ENCODE peak calls at places on chromosome 4, in nine cellular contexts. Y is pulmonary artery endothelial cell; J is HCT116; C is CD4-positive, alpha-beta T cell; R is hippocampal formation; G is RWPE1; T is NCI-H1092 treated with DMSO at 0.1 percent for 48 hours; N is naive thymus-derived CD4-positive, alpha-beta T cell; I is type B pancreatic cell. Q is an unnamed sample.

GRCh38 chr4:137370699-137371098 is 161.6 kb downstream of the PCDH18 start:
- DNase-seq in Y (no peak), J (no peak), C (no peak), R (no peak), G (no peak), T (no peak), N (no peak), I (no peak), Q (no peak)

GRCh38 chr4:1336079-1336478 is 10.9 kb upstream of the UVSSA start:
- DNase-seq in Y (no peak), J (no peak), C (no peak), R (no peak), G (no peak), T (no peak), N (no peak), I (no peak), Q (no peak)

GRCh38 chr4:181536753-181537434 is 706.3 kb upstream of the TENM3 start:
- DNase-seq in Y (no peak), J (no peak), C (no peak), R (no peak), G (no peak), T (peak), N (no peak), I (no peak), Q (no peak)

GRCh38 chr4:127783971-127784519 is 1.9 kb downstream of the HSPA4L start:
- DNase-seq in Y (no peak), J (no peak), C (no peak), R (no peak), G (peak), T (no peak), N (no peak), I (no peak), Q (no peak)

GRCh38 chr4:20645231-20645630 is 55.0 kb upstream of the PACRGL start:
- DNase-seq in Y (no peak), J (no peak), C (no peak), R (no peak), G (no peak), T (no peak), N (no peak), I (no peak), Q (no peak)

GRCh38 chr4:147049940-147050852 is 104.5 kb upstream of the TTC29 start:
- DNase-seq in Y (no peak), J (no peak), C (no peak), R (no peak), G (no peak), T (no peak), N (no peak), I (no peak), Q (no peak)

GRCh38 chr4:139656614-139657486 is 8.8 kb upstream of the MGST2 start:
- DNase-seq in Y (peak), J (peak), C (peak), R (peak), G (peak), T (peak), N (peak), I (no peak), Q (peak)

GRCh38 chr4:78336093-78336943 is 215.3 kb upstream of the ANXA3 start:
- DNase-seq in Y (no peak), J (no peak), C (no peak), R (no peak), G (no peak), T (no peak), N (no peak), I (no peak), Q (no peak)

GRCh38 chr4:76984788-76985211 is 35.2 kb downstream of the SEPTIN11 start:
- DNase-seq in Y (peak), J (no peak), C (no peak), R (no peak), G (peak), T (no peak), N (no peak), I (no peak), Q (no peak)

GRCh38 chr4:109746728-109747127 is 16.9 kb upstream of the PLA2G12A start:
- DNase-seq in Y (no peak), J (no peak), C (no peak), R (no peak), G (no peak), T (no peak), N (no peak), I (no peak), Q (no peak)

GRCh38 chr4:72084587-72085011 is 52.8 kb downstream of the NPFFR2 start:
- DNase-seq in Y (no peak), J (no peak), C (no peak), R (no peak), G (no peak), T (no peak), N (no peak), I (no peak), Q (no peak)

GRCh38 chr4:56698329-56698728 is 17.2 kb upstream of the HOPX start:
- DNase-seq in Y (no peak), J (no peak), C (no peak), R (no peak), G (no peak), T (no peak), N (no peak), I (no peak), Q (no peak)

GRCh38 chr4:52288212-52288611 is 237.1 kb downstream of the SPATA18 start:
- DNase-seq in Y (no peak), J (no peak), C (no peak), R (no peak), G (no peak), T (no peak), N (no peak), I (no peak), Q (no peak)

GRCh38 chr4:140603286-140603685 is 34.5 kb upstream of the UCP1 start:
- DNase-seq in Y (no peak), J (no peak), C (no peak), R (no peak), G (no peak), T (no peak), N (no peak), I (no peak), Q (no peak)

GRCh38 chr4:100682477-100683218 is 164.8 kb upstream of the EMCN start:
- DNase-seq in Y (no peak), J (no peak), C (no peak), R (no peak), G (no peak), T (no peak), N (no peak), I (no peak), Q (no peak)

GRCh38 chr4:73067971-73068394 is 1.5 kb downstream of the COX18 start:
- DNase-seq in Y (no peak), J (no peak), C (no peak), R (no peak), G (peak), T (peak), N (no peak), I (no peak), Q (no peak)

GRCh38 chr4:28287837-28288236 is 1427.2 kb downstream of the STIM2 start:
- DNase-seq in Y (peak), J (no peak), C (no peak), R (no peak), G (peak), T (no peak), N (no peak), I (no peak), Q (no peak)

GRCh38 chr4:97774347-97774989 is 368.8 kb downstream of the STPG2 start:
- DNase-seq in Y (no peak), J (no peak), C (no peak), R (no peak), G (no peak), T (no peak), N (no peak), I (no peak), Q (no peak)

GRCh38 chr4:182219400-182219799 is 23.8 kb upstream of the TENM3 start:
- DNase-seq in Y (no peak), J (no peak), C (no peak), R (no peak), G (no peak), T (no peak), N (no peak), I (no peak), Q (no peak)

GRCh38 chr4:813900-814299 is 12.0 kb downstream of the CPLX1 start:
- DNase-seq in Y (no peak), J (no peak), C (no peak), R (no peak), G (no peak), T (no peak), N (no peak), I (no peak), Q (no peak)

GRCh38 chr4:37434469-37434868 is 189.9 kb downstream of the NWD2 start:
- DNase-seq in Y (no peak), J (peak), C (no peak), R (no peak), G (no peak), T (no peak), N (no peak), I (no peak), Q (no peak)

GRCh38 chr4:99624141-99624719 is 33.4 kb downstream of the C4orf54 start:
- DNase-seq in Y (no peak), J (no peak), C (no peak), R (no peak), G (no peak), T (no peak), N (no peak), I (no peak), Q (no peak)